ENCODE peak calls at places on chromosomes 5 and 9, in four cellular contexts. R is A172, W is germinal center, M is T-cell. T is an unnamed sample.

GRCh38 chr5:139575751-139576150 is 14.6 kb downstream of the UBE2D2 start:
- DNase-seq in W (no peak), M (no peak), R (no peak), T (no peak)

GRCh38 chr5:123881791-123882244 is 369.8 kb downstream of the CSNK1G3 start:
- DNase-seq in M (no peak), R (peak), W (no peak), T (peak)

GRCh38 chr5:168885324-168886120 is 306.4 kb upstream of the PANK3 start:
- DNase-seq in M (no peak), W (no peak), R (no peak), T (no peak)

GRCh38 chr5:140362875-140363630 is 3.1 kb downstream of the SLC4A9 start:
- DNase-seq in M (peak), R (no peak), W (peak), T (peak)

GRCh38 chr5:112574566-112574965 is 155.5 kb upstream of the EPB41L4A start:
- DNase-seq in M (no peak), W (no peak), R (no peak), T (no peak)

GRCh38 chr5:168770036-168770498 is 190.9 kb upstream of the PANK3 start:
- DNase-seq in M (no peak), R (no peak), W (no peak), T (no peak)

GRCh38 chr9:135857843-135858242 is 49.5 kb downstream of the CAMSAP1 start:
- DNase-seq in M (no peak), R (no peak), W (no peak), T (no peak)

GRCh38 chr9:93828331-93829097 is 126.6 kb downstream of the BARX1 start:
- DNase-seq in W (no peak), M (no peak), R (no peak), T (no peak)

GRCh38 chr5:72788851-72789505 is 27.5 kb upstream of the TNPO1 start:
- DNase-seq in M (no peak), W (no peak), R (peak), T (no peak)

GRCh38 chr5:133284306-133284705 is 232.5 kb downstream of the HSPA4 start:
- DNase-seq in W (no peak), R (no peak), M (no peak), T (no peak)

GRCh38 chr5:173395257-173395932 is 67.2 kb upstream of the STC2 start:
- DNase-seq in W (no peak), R (peak), M (no peak), T (peak)

GRCh38 chr5:140833993-140834392 is at the start of gene PCDHA7:
- DNase-seq in W (no peak), M (no peak), R (peak), T (no peak)

T was measured in Daoy.